ENCODE peak calls at places on chromosome 9, in five cellular contexts. N, Z, E, C and B are unnamed samples.

GRCh38 chr9:81855538-81855937 is 72.7 kb upstream of the SPATA31D4 start:
- DNase-seq in N (peak), E (no peak), C (peak), Z (no peak), B (no peak)

GRCh38 chr9:29212590-29213373 is 1639.5 kb upstream of the C9orf72 start:
- DNase-seq in N (no peak), Z (no peak), E (peak), C (no peak), B (no peak)

GRCh38 chr9:125483697-125484096 is 222.1 kb downstream of the GAPVD1 start:
- DNase-seq in E (no peak), N (no peak), Z (no peak), C (no peak), B (no peak)

GRCh38 chr9:32264171-32264862 is 120.1 kb upstream of the ACO1 start:
- DNase-seq in E (no peak), Z (no peak), C (no peak), N (no peak), B (peak)

GRCh38 chr9:87684627-87685204 is 41.2 kb upstream of the CTSL start:
- DNase-seq in Z (peak), N (peak), C (no peak), E (peak), B (no peak)

GRCh38 chr9:114643906-114644305 is 13.7 kb downstream of the TEX53 start:
- DNase-seq in Z (no peak), C (no peak), N (no peak), E (no peak), B (no peak)

GRCh38 chr9:14365667-14366066 is 51.7 kb upstream of the NFIB start:
- DNase-seq in N (no peak), Z (no peak), E (no peak), C (no peak), B (no peak)

GRCh38 chr9:136665704-136666363 is 3.1 kb downstream of the EGFL7 start:
- DNase-seq in Z (no peak), C (no peak), E (no peak), N (no peak), B (no peak)

GRCh38 chr9:3441197-3441816 is 84.5 kb downstream of the RFX3 start:
- DNase-seq in E (peak), C (peak), Z (peak), N (peak), B (peak)

GRCh38 chr9:101477736-101478135 is 42.2 kb upstream of the ALDOB start:
- DNase-seq in C (no peak), N (no peak), E (no peak), Z (no peak), B (no peak)

GRCh38 chr9:38154501-38155421 is 85.7 kb upstream of the SHB start:
- DNase-seq in E (peak), N (no peak), C (no peak), Z (no peak), B (no peak)

GRCh38 chr9:124238546-124239140 is 19.1 kb upstream of the NEK6 start:
- DNase-seq in N (no peak), E (no peak), C (no peak), Z (no peak), B (no peak)

GRCh38 chr9:37971107-37971459 is 67.2 kb upstream of the SLC25A51 start:
- DNase-seq in Z (no peak), N (no peak), E (no peak), C (no peak), B (no peak)

GRCh38 chr9:19371942-19372341 is 8.1 kb downstream of the RPS6 start:
- DNase-seq in E (no peak), Z (no peak), C (no peak), N (no peak), B (no peak)

GRCh38 chr9:134648701-134649525 is 7.3 kb downstream of the COL5A1 start:
- DNase-seq in Z (no peak), C (no peak), N (peak), E (no peak), B (no peak)
- H3K4me3 ChIP-seq in Z (no peak), C (no peak), N (peak), E (no peak), B (no peak)

GRCh38 chr9:20552874-20553624 is 69.2 kb downstream of the MLLT3 start:
- DNase-seq in Z (no peak), E (no peak), C (peak), N (no peak), B (no peak)
- TF ChIP-seq CTCF in Z (peak), E (peak), C (peak), N (no peak), B (peak)

GRCh38 chr9:74078647-74079046 is 418.5 kb upstream of the RORB start:
- DNase-seq in N (no peak), E (no peak), Z (no peak), C (peak), B (peak)
- H3K4me3 ChIP-seq in N (no peak), E (no peak), Z (no peak), C (no peak), B (no peak)

GRCh38 chr9:93661591-93661990 is 85.2 kb downstream of the PHF2 start:
- DNase-seq in N (no peak), C (no peak), Z (no peak), E (no peak), B (no peak)

GRCh38 chr9:93659837-93660177 is 83.4 kb downstream of the PHF2 start:
- DNase-seq in Z (no peak), N (no peak), C (no peak), E (peak), B (no peak)

GRCh38 chr9:93662016-93662638 is 85.7 kb downstream of the PHF2 start:
- DNase-seq in N (no peak), E (no peak), C (no peak), Z (no peak), B (no peak)

GRCh38 chr9:93659044-93659836 is 82.9 kb downstream of the PHF2 start:
- DNase-seq in Z (no peak), E (peak), C (no peak), N (no peak), B (no peak)

GRCh38 chr9:93660647-93661046 is 84.3 kb downstream of the PHF2 start:
- DNase-seq in N (no peak), Z (no peak), E (peak), C (no peak), B (no peak)
- TF ChIP-seq CTCF in N (no peak), Z (no peak), E (no peak), C (no peak), B (no peak)